ENCODE peak calls at places on chromosomes 4 and X, in six cellular contexts. G is astrocyte of the cerebellum; Z is activated naive CD8-positive, alpha-beta T cell treated with anti-CD3 and anti-CD28 coated beads for 36 hours; W is Peyer's patch; O is effector memory CD8-positive, alpha-beta T cell; R is caudate nucleus. J is an unnamed sample.

GRCh38 chr4:81504685-81505598 is 33.2 kb upstream of the RASGEF1B start:
- DNase-seq in G (no peak), Z (peak), W (peak), O (peak), R (no peak), J (no peak)

GRCh38 chr4:90792689-90793088 is 665.5 kb downstream of the CCSER1 start:
- DNase-seq in G (no peak), Z (no peak), W (no peak), O (no peak), R (no peak), J (no peak)

GRCh38 chrX:781216-782211 is 150.9 kb downstream of the SHOX start:
- DNase-seq in G (no peak), Z (no peak), W (no peak), O (no peak), R (no peak), J (no peak)

GRCh38 chrX:108735680-108736508 is 469 bp downstream of the IRS4 start:
- DNase-seq in G (no peak), Z (no peak), W (no peak), O (no peak), R (no peak), J (peak)

GRCh38 chr4:143352052-143352451 is 15.4 kb downstream of the GAB1 start:
- DNase-seq in G (no peak), Z (no peak), W (no peak), O (no peak), R (no peak), J (peak)

GRCh38 chr4:111362891-111363290 is 740.0 kb upstream of the PITX2 start:
- DNase-seq in G (peak), Z (no peak), W (no peak), O (no peak), R (no peak), J (no peak)

GRCh38 chr4:141473952-141474351 is 162.4 kb upstream of the IL15 start:
- DNase-seq in G (no peak), Z (no peak), W (no peak), O (no peak), R (no peak), J (no peak)

GRCh38 chr4:24024157-24024556 is 134.3 kb upstream of the PPARGC1A start:
- DNase-seq in G (no peak), Z (no peak), W (no peak), O (no peak), R (no peak), J (peak)

GRCh38 chr4:17418010-17418409 is 93.9 kb downstream of the QDPR start:
- DNase-seq in G (no peak), Z (no peak), W (no peak), O (no peak), R (no peak), J (no peak)

GRCh38 chr4:153260553-153261306 is 56.5 kb downstream of the TRIM2 start:
- DNase-seq in G (no peak), Z (no peak), W (no peak), O (no peak), R (no peak), J (no peak)

GRCh38 chr4:100206850-100207249 is 16.6 kb upstream of the DDIT4L start:
- DNase-seq in G (no peak), Z (no peak), W (no peak), O (no peak), R (no peak), J (no peak)

GRCh38 chr4:54496412-54496811 is 161.3 kb upstream of the KIT start:
- DNase-seq in G (no peak), Z (no peak), W (no peak), O (no peak), R (no peak), J (no peak)

GRCh38 chr4:100170986-100171385 is 19.3 kb downstream of the DDIT4L start:
- DNase-seq in G (no peak), Z (no peak), W (no peak), O (no peak), R (no peak), J (no peak)

GRCh38 chr4:113761682-113762060 is at the start of gene CAMK2D:
- DNase-seq in G (peak), Z (peak), W (peak), O (peak), R (peak), J (peak)